ENCODE peak calls at places on chromosomes 13 and 19, in ten cellular contexts. B is ovary, H is IMR-90, F is uterus, S is testis, G is breast epithelium, L is adrenal gland, P is H1, Z is tibial nerve, E is stomach. O is an unnamed sample. For H3K9me3, the result is how much of the 10 kb centered on the place peaks cover.

GRCh38 chr19:3120611-3121231 is 15.1 kb upstream of the GNA15 start:
- DNase-seq in B (no peak), H (no peak), F (no peak), S (no peak), G (no peak), L (no peak), P (no peak), Z (no peak), E (no peak), O (no peak)

GRCh38 chr13:111114362-111115050 is 604 bp upstream of the ARHGEF7 start:
- DNase-seq in B (peak), H (peak), F (peak), S (peak), G (no peak), L (peak), P (no peak), Z (no peak), E (no peak), O (peak)

GRCh38 chr13:41900918-41901317 is 60.0 kb downstream of the VWA8 start:
- DNase-seq in B (no peak), H (peak), F (no peak), S (no peak), G (no peak), L (peak), P (no peak), Z (no peak), E (no peak), O (no peak)

GRCh38 chr13:41188584-41188983 is 5.8 kb downstream of the KBTBD7 start:
- DNase-seq in B (no peak), H (peak), F (no peak), S (no peak), G (no peak), L (no peak), P (no peak), Z (no peak), E (no peak), O (no peak)

GRCh38 chr19:11152318-11153062 is 3.1 kb downstream of the SPC24 start:
- DNase-seq in B (peak), H (peak), F (peak), S (peak), G (peak), L (peak), P (no peak), Z (peak), E (peak), O (no peak)

GRCh38 chr13:95530178-95530577 is 22.3 kb upstream of the CLDN10 start:
- DNase-seq in B (no peak), H (peak), F (no peak), S (no peak), G (no peak), L (no peak), P (no peak), Z (no peak), E (no peak), O (no peak)

GRCh38 chr19:41016488-41017071 is 25.5 kb downstream of the CYP2B6 start:
- DNase-seq in B (no peak), H (no peak), F (no peak), S (no peak), G (no peak), L (no peak), P (no peak), Z (no peak), E (no peak), O (no peak)

GRCh38 chr13:101267656-101268055 is 148.7 kb downstream of the NALCN start:
- DNase-seq in B (no peak), H (no peak), F (no peak), S (no peak), G (no peak), L (no peak), P (no peak), Z (no peak), E (no peak), O (no peak)

GRCh38 chr19:40921005-40921897 is 39.2 kb upstream of the CYP2A7 start:
- DNase-seq in B (peak), H (no peak), F (no peak), S (peak), G (peak), L (no peak), P (no peak), Z (no peak), E (peak), O (no peak)

GRCh38 chr13:20073775-20074174 is 87.1 kb downstream of the GJA3 start:
- DNase-seq in B (no peak), H (no peak), F (no peak), S (no peak), G (no peak), L (no peak), P (no peak), Z (no peak), E (no peak), O (no peak)

GRCh38 chr13:94065741-94066140 is 413.7 kb downstream of the DCT start:
- DNase-seq in B (no peak), H (peak), F (no peak), S (no peak), G (no peak), L (no peak), P (no peak), Z (no peak), E (no peak), O (no peak)

GRCh38 chr13:81987677-81988357 is 1646.9 kb upstream of the SPRY2 start:
- DNase-seq in B (no peak), H (no peak), F (no peak), S (no peak), G (no peak), L (no peak), P (no peak), Z (no peak), E (no peak), O (no peak)

GRCh38 chr19:35048911-35049411 is 7.4 kb downstream of the HPN start:
- DNase-seq in B (no peak), H (no peak), F (no peak), S (no peak), G (no peak), L (peak), P (no peak), Z (no peak), E (peak), O (no peak)

GRCh38 chr13:75250526-75251183 is 231.3 kb downstream of the TBC1D4 start:
- DNase-seq in B (no peak), H (peak), F (no peak), S (no peak), G (no peak), L (no peak), P (no peak), Z (no peak), E (no peak), O (no peak)

GRCh38 chr19:42111811-42112210 is 20.4 kb downstream of the POU2F2 start:
- DNase-seq in B (no peak), H (peak), F (no peak), S (no peak), G (no peak), L (no peak), P (no peak), Z (no peak), E (no peak), O (no peak)

GRCh38 chr19:30088567-30088966 is 146.5 kb downstream of the URI1 start:
- DNase-seq in B (no peak), H (no peak), F (no peak), S (no peak), G (no peak), L (no peak), P (no peak), Z (no peak), E (no peak), O (no peak)

GRCh38 chr13:110209950-110210603 is 96.9 kb downstream of the COL4A1 start:
- DNase-seq in B (no peak), H (no peak), F (no peak), S (no peak), G (no peak), L (no peak), P (no peak), Z (no peak), E (no peak), O (no peak)

GRCh38 chr19:3614858-3615505 is 8.3 kb upstream of the TBXA2R start:
- DNase-seq in B (no peak), H (no peak), F (no peak), S (no peak), G (no peak), L (no peak), P (no peak), Z (no peak), E (no peak), O (no peak)

GRCh38 chr13:53189162-53189561 is 160.5 kb downstream of the OLFM4 start:
- DNase-seq in B (no peak), H (no peak), F (no peak), S (no peak), G (no peak), L (no peak), P (no peak), Z (no peak), E (no peak), O (no peak)

GRCh38 chr13:23289917-23290357 is 109.2 kb downstream of the SGCG start:
- DNase-seq in B (no peak), H (peak), F (no peak), S (peak), G (no peak), L (peak), P (no peak), Z (no peak), E (no peak), O (no peak)

GRCh38 chr19:54576411-54576976 is 2.9 kb downstream of the LILRA2 start:
- DNase-seq in B (no peak), H (no peak), F (no peak), S (no peak), G (no peak), L (no peak), P (no peak), Z (no peak), E (no peak), O (no peak)

GRCh38 chr19:54572696-54573311 is 786 bp upstream of the LILRA2 start:
- DNase-seq in B (no peak), H (no peak), F (no peak), S (no peak), G (no peak), L (peak), P (no peak), Z (no peak), E (no peak), O (peak)

GRCh38 chr19:54573330-54573872 is at the start of gene LILRA2:
- DNase-seq in B (no peak), H (no peak), F (no peak), S (no peak), G (no peak), L (peak), P (no peak), Z (no peak), E (no peak), O (peak)

GRCh38 chr19:54574051-54574450 is 461 bp downstream of the LILRA2 start:
- DNase-seq in B (no peak), H (no peak), F (no peak), S (no peak), G (no peak), L (no peak), P (no peak), Z (no peak), E (no peak), O (no peak)

GRCh38 chr19:54574527-54575056 is 1.0 kb downstream of the LILRA2 start:
- DNase-seq in B (no peak), H (no peak), F (no peak), S (no peak), G (no peak), L (no peak), P (no peak), Z (no peak), E (no peak), O (no peak)
- H3K9me3 ChIP-seq in B (under half), H (under half), F (under half), S (under half), G (under half), L (under half), P (half or more), Z (under half), E (under half), O (under half)

DNA sequence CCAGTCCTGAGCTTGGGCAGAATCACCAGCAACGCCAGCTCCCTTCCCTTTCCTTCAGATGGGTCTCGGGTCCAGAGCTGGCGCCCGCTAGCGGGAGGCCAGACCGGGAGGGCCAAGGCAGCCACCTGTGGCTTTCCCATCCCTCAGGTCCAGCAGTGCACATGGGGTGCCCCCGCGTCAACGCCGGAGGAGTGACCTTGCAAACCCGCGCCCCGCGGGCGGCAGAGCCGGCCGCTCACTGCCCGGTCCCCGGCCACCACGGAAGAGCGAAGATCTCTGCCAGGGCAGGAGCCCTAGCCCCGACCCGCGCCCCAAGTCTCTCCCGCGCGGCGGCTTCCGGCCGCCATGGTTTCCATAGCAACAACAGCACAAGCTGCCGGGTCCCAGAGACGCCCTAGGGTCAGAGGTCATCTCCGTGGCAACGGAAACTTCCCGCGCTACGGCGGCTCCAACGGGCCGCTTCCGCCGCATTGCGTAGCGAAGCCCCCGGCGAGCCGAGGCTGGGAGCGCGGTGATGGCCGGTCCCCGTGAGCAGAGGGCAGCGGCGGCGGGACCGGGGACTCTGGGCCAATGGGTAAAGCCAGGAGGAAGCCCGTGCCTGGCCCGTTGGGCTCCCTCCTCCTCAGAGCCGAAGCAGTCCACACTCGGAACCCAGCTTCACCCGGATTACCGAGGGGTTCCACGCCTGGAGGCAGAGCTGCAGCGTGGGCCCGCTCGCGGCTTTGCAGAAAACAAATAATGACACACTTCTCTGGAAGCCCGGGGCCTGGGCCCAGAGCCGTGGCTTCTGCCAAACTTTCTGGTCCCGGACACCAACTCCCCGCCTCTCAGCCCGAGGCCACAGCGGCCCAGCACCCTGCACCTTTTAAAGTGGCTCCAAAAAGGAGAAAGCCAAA is 7.4 kb downstream of the FGF14 start:
- DNase-seq in B (peak), H (peak), F (peak), S (peak), G (peak), L (peak), P (peak), Z (peak), E (peak), O (peak)
- TF ChIP-seq POLR2A in B (peak), H (no peak), F (peak), S (no peak), G (no peak), L (no peak), P (peak), Z (no peak), E (no peak), O (no peak)

DNA sequence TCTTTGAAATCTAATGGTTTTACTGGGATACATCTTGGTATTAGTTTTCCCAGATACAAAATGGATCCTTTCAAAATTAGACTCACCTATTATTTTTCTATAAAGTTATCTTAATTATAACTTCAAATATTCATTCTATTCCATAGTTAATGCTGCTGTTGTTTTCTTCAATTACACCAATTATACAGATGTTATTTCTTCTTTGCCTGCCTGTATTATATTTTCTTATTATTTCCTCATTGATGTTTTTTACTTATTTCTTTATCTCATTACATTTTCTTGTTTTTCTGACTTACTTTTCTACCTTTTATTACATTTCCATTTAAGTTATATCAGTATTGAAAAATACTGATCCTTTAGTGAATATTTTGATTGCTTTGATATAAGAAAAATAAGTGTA is 40.9 kb downstream of the SPACA7 start:
- DNase-seq in B (no peak), H (no peak), F (no peak), S (no peak), G (no peak), L (no peak), P (no peak), Z (no peak), E (no peak), O (no peak)
- H3K9me3 ChIP-seq in B (under half), H (under half), F (under half), S (under half), G (under half), L (under half), P (under half), Z (half or more), E (half or more), O (half or more)

GRCh38 chr19:38699027-38699346 is 45.3 kb downstream of the CAPN12 start:
- DNase-seq in B (no peak), H (no peak), F (no peak), S (no peak), G (no peak), L (no peak), P (no peak), Z (no peak), E (no peak), O (no peak)

GRCh38 chr19:38700350-38700932 is 43.8 kb downstream of the CAPN12 start:
- DNase-seq in B (no peak), H (no peak), F (no peak), S (no peak), G (no peak), L (no peak), P (no peak), Z (no peak), E (no peak), O (no peak)

GRCh38 chr19:38698225-38699026 is 45.8 kb downstream of the CAPN12 start:
- DNase-seq in B (no peak), H (no peak), F (no peak), S (no peak), G (no peak), L (no peak), P (no peak), Z (no peak), E (no peak), O (no peak)

GRCh38 chr19:38700933-38701454 is 43.3 kb downstream of the CAPN12 start:
- DNase-seq in B (no peak), H (no peak), F (no peak), S (no peak), G (no peak), L (no peak), P (no peak), Z (no peak), E (no peak), O (no peak)

GRCh38 chr19:38699647-38700349 is 44.5 kb downstream of the CAPN12 start:
- DNase-seq in B (no peak), H (no peak), F (no peak), S (no peak), G (no peak), L (no peak), P (no peak), Z (no peak), E (no peak), O (no peak)
- TF ChIP-seq POLR2A in B (no peak), H (no peak), F (no peak), S (no peak), G (no peak), L (no peak), P (no peak), Z (no peak), E (no peak), O (no peak)

DNA sequence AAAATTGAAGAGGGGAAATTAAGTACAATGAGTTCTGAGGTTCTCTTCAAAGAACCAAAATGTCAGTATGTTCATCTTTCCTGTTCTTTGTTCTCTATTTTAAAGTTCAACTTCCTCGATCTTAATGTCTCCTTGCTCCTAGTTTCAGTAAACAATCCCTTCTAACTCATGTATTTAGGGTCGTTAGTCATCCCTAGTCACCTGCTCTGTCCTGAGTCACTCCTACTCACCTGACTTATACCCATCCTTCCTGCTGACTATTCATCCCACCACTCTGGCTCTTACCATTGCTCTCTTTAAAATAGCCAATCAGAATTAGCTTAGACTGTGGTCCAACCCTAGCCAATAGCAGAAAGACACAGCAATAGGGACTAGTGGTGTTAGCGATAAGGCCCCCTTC is 24.3 kb downstream of the ZNF90 start:
- DNase-seq in B (no peak), H (no peak), F (no peak), S (no peak), G (no peak), L (no peak), P (no peak), Z (no peak), E (no peak), O (no peak)
- H3K9me3 ChIP-seq in B (under half), H (under half), F (under half), S (under half), G (half or more), L (under half), P (under half), Z (half or more), E (half or more), O (half or more)

GRCh38 chr19:1113278-1113985 is 9.6 kb downstream of the GPX4 start:
- DNase-seq in B (peak), H (peak), F (peak), S (peak), G (peak), L (peak), P (peak), Z (peak), E (peak), O (peak)
- TF ChIP-seq POLR2A in B (no peak), H (no peak), F (peak), S (no peak), G (no peak), L (no peak), P (no peak), Z (no peak), E (no peak), O (no peak)

DNA sequence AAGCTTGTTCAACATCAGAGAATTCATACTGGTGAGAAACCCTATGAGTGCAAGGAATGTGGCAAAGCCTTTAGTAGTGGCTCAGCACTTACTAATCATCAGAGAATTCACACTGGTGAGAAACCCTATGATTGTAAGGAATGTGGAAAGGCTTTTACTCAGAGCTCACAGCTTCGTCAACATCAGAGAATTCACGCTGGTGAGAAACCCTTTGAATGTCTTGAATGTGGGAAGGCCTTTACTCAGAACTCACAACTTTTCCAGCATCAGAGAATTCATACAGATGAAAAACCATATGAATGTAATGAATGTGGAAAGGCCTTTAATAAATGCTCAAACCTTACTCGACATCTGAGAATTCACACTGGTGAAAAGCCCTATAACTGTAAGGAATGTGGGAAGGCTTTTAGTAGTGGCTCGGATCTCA is 25.2 kb downstream of the ZNF383 start:
- DNase-seq in B (no peak), H (no peak), F (no peak), S (no peak), G (no peak), L (no peak), P (no peak), Z (no peak), E (no peak), O (no peak)
- H3K9me3 ChIP-seq in B (half or more), H (half or more), F (half or more), S (under half), G (half or more), L (under half), P (half or more), Z (half or more), E (half or more), O (half or more)

O was measured in spleen.